ENCODE peak calls at places on chromosomes 3 and 15, in four cellular contexts. R, K, G and Y are unnamed samples.

GRCh38 chr15:92082217-92082843 is 228.8 kb downstream of the SLCO3A1 start:
- DNase-seq in G (peak), R (peak), K (peak), Y (peak)

GRCh38 chr15:76338555-76339301 is 2.2 kb downstream of the ISL2 start:
- DNase-seq in G (no peak), K (peak), R (no peak), Y (no peak)

GRCh38 chr3:30680789-30681188 is 74.4 kb downstream of the TGFBR2 start:
- DNase-seq in R (peak), G (peak), K (peak), Y (peak)

GRCh38 chr3:183303725-183304124 is 50.7 kb downstream of the B3GNT5 start:
- DNase-seq in G (no peak), K (no peak), R (no peak), Y (no peak)

GRCh38 chr3:159322322-159322939 is 520.6 kb downstream of the MFSD1 start:
- DNase-seq in G (peak), K (peak), R (no peak), Y (peak)

GRCh38 chr3:109132801-109133473 is 3.6 kb upstream of the C3orf85 start:
- DNase-seq in R (no peak), K (no peak), G (no peak), Y (no peak)

GRCh38 chr3:123804676-123805075 is 79.5 kb downstream of the MYLK start:
- DNase-seq in K (no peak), G (no peak), R (no peak), Y (no peak)

GRCh38 chr15:69298354-69298696 is 387 bp upstream of the PAQR5 start:
- DNase-seq in G (no peak), K (no peak), R (no peak), Y (no peak)

GRCh38 chr15:73387507-73388255 is 18.9 kb upstream of the HCN4 start:
- DNase-seq in R (no peak), G (no peak), K (no peak), Y (no peak)

GRCh38 chr15:76976572-76977270 is 18.2 kb upstream of the PSTPIP1 start:
- DNase-seq in K (no peak), R (no peak), G (no peak), Y (no peak)

GRCh38 chr3:170467007-170467406 is 48.3 kb downstream of the CLDN11 start:
- DNase-seq in G (no peak), R (peak), K (no peak), Y (no peak)

GRCh38 chr15:38012894-38013293 is 78.5 kb downstream of the TMCO5A start:
- DNase-seq in K (no peak), R (no peak), G (no peak), Y (no peak)

GRCh38 chr3:27939940-27940339 is 217.8 kb upstream of the EOMES start:
- DNase-seq in G (no peak), K (no peak), R (no peak), Y (no peak)

GRCh38 chr3:172467170-172467824 is 19.0 kb upstream of the GHSR start:
- DNase-seq in K (no peak), R (no peak), G (no peak), Y (no peak)

GRCh38 chr3:128054363-128054762 is 2.1 kb downstream of the SEC61A1 start:
- DNase-seq in R (no peak), K (no peak), G (no peak), Y (no peak)

GRCh38 chr3:148794357-148794756 is 33.3 kb upstream of the CPB1 start:
- DNase-seq in K (no peak), G (no peak), R (no peak), Y (no peak)

GRCh38 chr3:61562810-61563613 is 1.6 kb downstream of the PTPRG start:
- DNase-seq in R (no peak), G (no peak), K (peak), Y (peak)

GRCh38 chr3:61565569-61565968 is 4.2 kb downstream of the PTPRG start:
- DNase-seq in G (no peak), K (no peak), R (no peak), Y (no peak)

GRCh38 chr3:61562042-61562809 is 855 bp downstream of the PTPRG start:
- DNase-seq in R (no peak), K (peak), G (no peak), Y (peak)

GRCh38 chr3:61563614-61564404 is 2.4 kb downstream of the PTPRG start:
- DNase-seq in R (peak), K (peak), G (no peak), Y (peak)

DNA sequence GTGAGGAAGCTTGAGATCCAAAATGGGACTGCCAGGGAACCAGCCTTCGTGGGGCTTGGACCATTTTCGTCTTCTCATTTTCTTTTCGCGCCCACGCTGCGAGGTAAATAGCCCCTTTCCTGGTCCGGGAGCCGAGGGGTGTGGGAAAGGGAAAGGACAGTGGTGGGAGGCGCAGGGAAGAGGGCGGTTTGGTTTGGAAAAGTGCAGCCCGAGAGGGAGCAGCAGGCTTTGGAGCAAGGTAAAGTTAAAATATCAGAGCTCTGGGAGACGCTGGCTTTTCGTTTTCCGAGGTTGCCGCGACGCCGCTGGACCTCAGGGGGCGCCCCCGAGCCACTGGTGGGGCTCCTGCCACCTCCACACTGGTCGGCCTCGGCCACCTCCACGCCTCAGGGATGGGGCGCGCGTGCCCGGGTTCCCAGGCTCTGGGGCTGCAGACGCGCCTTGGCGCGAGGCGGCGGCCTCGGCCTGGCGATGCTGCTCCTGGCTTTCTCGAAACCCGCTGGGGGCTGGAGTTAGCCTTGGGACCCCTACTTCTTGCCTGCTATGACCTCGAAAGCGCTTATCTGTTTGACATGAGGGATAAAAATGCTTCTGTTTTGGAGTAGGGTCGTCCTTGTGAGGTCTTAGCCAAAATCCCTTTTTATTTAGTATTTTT is 3.2 kb downstream of the PTPRG start:
- DNase-seq in K (peak), R (peak), G (peak), Y (peak)
- TF ChIP-seq CTCF in K (peak), R (peak), G (peak), Y (peak)

GRCh38 chr15:51688863-51689262 is 7.6 kb downstream of the SCG3 start:
- DNase-seq in R (no peak), G (no peak), K (no peak), Y (no peak)
- TF ChIP-seq CTCF in R (no peak), G (no peak), K (peak), Y (peak)

GRCh38 chr3:38002940-38003339 is 12.4 kb downstream of the VILL start:
- DNase-seq in R (no peak), G (no peak), K (no peak), Y (no peak)

GRCh38 chr3:38002291-38002876 is 11.8 kb downstream of the VILL start:
- DNase-seq in K (no peak), G (no peak), R (no peak), Y (no peak)

GRCh38 chr3:38000965-38001455 is 10.4 kb downstream of the VILL start:
- DNase-seq in K (no peak), G (no peak), R (no peak), Y (no peak)

GRCh38 chr3:38000242-38000916 is 9.8 kb downstream of the VILL start:
- DNase-seq in K (no peak), R (no peak), G (no peak), Y (no peak)

DNA sequence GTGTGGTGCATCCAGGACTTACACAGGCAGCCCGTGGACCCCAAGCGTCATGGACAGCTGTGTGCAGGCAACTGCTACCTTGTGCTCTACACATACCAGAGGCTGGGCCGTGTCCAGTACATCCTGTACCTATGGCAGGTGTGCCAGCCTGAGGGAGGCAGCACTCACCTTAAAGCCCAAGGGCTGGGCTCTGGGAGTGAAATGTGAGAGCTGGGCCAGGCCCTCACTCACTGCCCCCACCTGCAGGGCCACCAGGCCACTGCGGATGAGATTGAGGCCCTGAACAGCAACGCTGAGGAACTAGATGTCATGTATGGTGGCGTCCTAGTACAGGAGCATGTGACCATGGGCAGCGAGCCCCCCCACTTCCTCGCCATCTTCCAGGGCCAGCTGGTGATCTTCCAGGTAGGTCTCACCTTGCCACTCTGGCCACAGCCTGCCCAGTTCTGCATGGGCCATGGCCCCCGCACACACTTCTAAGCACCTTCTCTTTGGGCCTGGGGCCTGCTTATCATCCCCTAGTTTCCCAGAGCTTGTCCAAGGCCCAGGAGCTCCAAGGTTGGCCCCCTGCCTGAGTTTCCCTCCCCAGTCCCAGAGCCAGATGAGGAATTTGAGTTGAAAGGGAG is 11.0 kb downstream of the VILL start:
- DNase-seq in K (no peak), G (no peak), R (no peak), Y (no peak)
- TF ChIP-seq CTCF in K (peak), G (no peak), R (no peak), Y (no peak)

DNA sequence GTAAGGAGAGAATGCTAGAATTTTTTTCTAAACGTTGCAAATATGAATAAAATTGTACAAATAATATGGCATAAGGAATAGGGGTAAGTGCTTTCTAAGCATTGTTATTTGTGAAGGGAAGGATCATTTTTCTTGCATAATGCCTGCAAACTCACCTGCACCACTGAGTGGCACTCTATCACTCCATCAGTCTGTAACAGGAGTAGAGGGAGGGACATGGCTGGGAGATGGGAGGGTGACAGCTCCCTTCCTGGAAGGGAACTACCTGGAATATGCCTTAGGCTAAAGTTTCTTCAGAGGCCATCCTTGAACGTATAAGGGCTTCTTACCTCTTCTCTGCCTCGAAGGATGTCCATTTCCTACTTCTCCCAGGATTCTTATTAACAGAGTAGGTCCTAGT is 3.0 kb downstream of the NAALADL2 start:
- DNase-seq in G (peak), R (no peak), K (no peak), Y (no peak)
- TF ChIP-seq CTCF in G (peak), R (no peak), K (no peak), Y (no peak)

DNA sequence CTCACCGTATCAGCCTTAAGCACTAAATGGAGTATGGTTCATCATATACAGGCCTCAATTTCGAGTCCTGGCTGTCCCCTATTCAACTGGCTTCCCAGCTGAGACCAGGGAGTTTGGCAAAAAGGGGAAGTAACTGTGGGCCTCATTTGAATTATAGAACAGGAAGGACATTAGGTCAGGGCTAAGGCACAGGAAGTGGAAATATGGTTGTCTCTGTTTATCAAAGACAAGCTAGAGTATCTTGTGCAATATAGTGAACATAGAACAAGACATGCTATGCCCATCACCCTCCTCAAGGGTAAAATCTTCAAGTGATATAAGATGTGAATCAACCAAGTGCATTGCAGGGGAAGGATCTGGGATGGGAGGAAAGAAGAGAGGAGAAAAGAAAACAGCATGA is 494.4 kb downstream of the NTRK3 start:
- DNase-seq in R (peak), G (no peak), K (no peak), Y (no peak)
- TF ChIP-seq CTCF in R (no peak), G (no peak), K (no peak), Y (no peak)

GRCh38 chr3:163939926-163940325 is 1138.4 kb downstream of the SI start:
- DNase-seq in G (peak), K (no peak), R (no peak), Y (no peak)
- TF ChIP-seq CTCF in G (no peak), K (no peak), R (no peak), Y (peak)

GRCh38 chr3:43874290-43874689 is 183.6 kb downstream of the ABHD5 start:
- DNase-seq in G (no peak), K (no peak), R (no peak), Y (no peak)

GRCh38 chr3:43882976-43883680 is 192.4 kb downstream of the ABHD5 start:
- DNase-seq in R (no peak), G (no peak), K (peak), Y (no peak)

GRCh38 chr3:43883729-43884396 is 193.1 kb downstream of the ABHD5 start:
- DNase-seq in G (no peak), R (no peak), K (no peak), Y (no peak)

GRCh38 chr3:43876648-43877047 is 185.9 kb downstream of the ABHD5 start:
- DNase-seq in K (no peak), G (no peak), R (no peak), Y (no peak)

DNA sequence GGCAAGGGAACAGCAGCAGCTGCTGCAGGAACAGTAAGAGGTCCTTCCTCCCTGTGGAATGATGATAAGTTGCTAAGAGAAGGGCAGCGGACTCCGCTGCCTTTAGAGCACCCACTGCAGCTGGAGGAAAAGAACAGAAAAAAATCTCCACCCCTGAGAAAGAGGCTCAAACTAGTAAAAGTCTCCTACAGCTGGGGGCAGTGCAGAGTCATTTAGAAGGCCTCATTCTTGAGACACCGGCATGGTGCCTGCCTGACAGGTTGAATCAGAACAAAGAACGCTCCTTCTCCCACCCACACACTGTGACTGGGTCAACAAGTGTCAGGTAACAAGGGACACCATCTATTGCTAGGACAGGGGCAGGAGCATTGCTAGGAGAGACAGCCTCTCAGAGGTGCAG is 188.4 kb downstream of the ABHD5 start:
- DNase-seq in G (peak), K (no peak), R (no peak), Y (no peak)
- TF ChIP-seq CTCF in G (peak), K (peak), R (no peak), Y (peak)

DNA sequence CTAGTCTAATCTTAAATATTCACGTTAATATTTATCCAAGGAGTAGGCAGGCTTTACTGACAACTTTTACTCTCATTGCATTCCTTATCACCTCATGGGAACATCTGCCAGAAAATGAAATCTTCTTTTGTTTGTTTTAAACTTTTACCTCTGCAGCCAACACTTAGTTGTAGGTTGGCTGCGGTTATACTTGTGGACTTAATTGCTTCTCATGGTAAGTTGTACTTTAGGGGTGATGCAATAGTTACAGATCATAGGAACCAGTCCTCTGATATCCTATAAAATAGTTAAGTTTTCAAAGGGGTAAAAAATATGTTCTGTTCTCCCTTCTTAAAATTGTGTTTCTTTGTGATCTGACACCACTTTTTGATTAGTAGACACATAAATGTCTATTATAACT is 321.9 kb downstream of the ZPLD1 start:
- DNase-seq in K (no peak), G (no peak), R (no peak), Y (no peak)
- TF ChIP-seq CTCF in K (no peak), G (no peak), R (no peak), Y (no peak)

GRCh38 chr15:31128919-31129768 is 27.6 kb upstream of the TRPM1 start:
- DNase-seq in R (peak), K (peak), G (peak), Y (peak)

GRCh38 chr15:31130576-31131237 is 29.2 kb upstream of the TRPM1 start:
- DNase-seq in G (no peak), K (no peak), R (no peak), Y (no peak)

GRCh38 chr15:31129769-31130303 is 28.3 kb upstream of the TRPM1 start:
- DNase-seq in G (no peak), R (no peak), K (no peak), Y (no peak)

GRCh38 chr15:31133890-31134289 is 32.4 kb upstream of the TRPM1 start:
- DNase-seq in R (no peak), K (no peak), G (no peak), Y (no peak)

GRCh38 chr15:31131853-31132375 is 30.4 kb upstream of the TRPM1 start:
- DNase-seq in G (no peak), R (no peak), K (no peak), Y (no peak)
- TF ChIP-seq CTCF in G (no peak), R (no peak), K (no peak), Y (no peak)